ENCODE peak calls at places on chromosomes 3 and 15, in ten cellular contexts. R, A, T, X, E, M, V, L, O and S are unnamed samples.

GRCh38 chr3:194683431-194683830 is 2.3 kb upstream of the FAM43A start:
- DNase-seq in V (no peak), A (no peak), M (no peak), R (no peak), O (no peak), E (no peak), X (no peak), T (no peak), L (no peak), S (no peak)

GRCh38 chr3:65483475-65483874 is 555.2 kb downstream of the MAGI1 start:
- DNase-seq in O (no peak), T (no peak), A (no peak), L (peak; percentile 70), V (peak; percentile 67), M (no peak), X (no peak), E (peak; percentile 6), R (peak; percentile 67), S (no peak)

GRCh38 chr15:72278737-72279136 is 6.4 kb upstream of the PARP6 start:
- DNase-seq in R (no peak), T (no peak), M (no peak), O (no peak), X (no peak), A (no peak), L (no peak), V (no peak), E (no peak), S (no peak)

GRCh38 chr3:126111566-126112475 is 27.9 kb upstream of the SLC41A3 start:
- DNase-seq in O (no peak), L (no peak), M (no peak), R (peak; percentile 1), A (no peak), T (no peak), X (no peak), E (no peak), V (no peak), S (no peak)

GRCh38 chr3:86702381-86702958 is 288.5 kb downstream of the VGLL3 start:
- DNase-seq in T (no peak), R (no peak), M (no peak), X (no peak), V (no peak), E (no peak), L (peak; percentile 0), A (no peak), O (no peak), S (no peak)

GRCh38 chr3:53078656-53079055 is 32.8 kb upstream of the SFMBT1 start:
- DNase-seq in O (no peak), V (no peak), R (no peak), L (no peak), M (no peak), A (no peak), T (no peak), X (no peak), E (no peak), S (no peak)

GRCh38 chr3:148333091-148333490 is 364.6 kb upstream of the AGTR1 start:
- DNase-seq in X (no peak), R (no peak), L (no peak), O (no peak), V (no peak), E (no peak), T (no peak), A (no peak), M (no peak), S (no peak)

GRCh38 chr15:66830358-66830757 is 128.3 kb downstream of the SMAD6 start:
- DNase-seq in V (no peak), L (peak; percentile 72), M (no peak), R (no peak), T (no peak), X (peak; percentile 20), O (no peak), E (no peak), A (no peak), S (no peak)

GRCh38 chr3:197311591-197311990 is 13.2 kb upstream of the DLG1 start:
- DNase-seq in T (no peak), M (no peak), E (no peak), A (no peak), V (no peak), O (no peak), L (no peak), X (no peak), R (no peak), S (no peak)

GRCh38 chr3:197312431-197312830 is 14.0 kb upstream of the DLG1 start:
- DNase-seq in E (no peak), O (no peak), M (no peak), L (no peak), X (no peak), T (no peak), V (no peak), A (no peak), R (no peak), S (no peak)

GRCh38 chr3:197322149-197322548 is 23.7 kb upstream of the DLG1 start:
- DNase-seq in M (no peak), L (no peak), A (no peak), X (no peak), R (no peak), V (no peak), E (no peak), O (no peak), T (no peak), S (no peak)

GRCh38 chr3:197320582-197320981 is 22.2 kb upstream of the DLG1 start:
- DNase-seq in V (no peak), M (no peak), O (no peak), A (no peak), R (no peak), T (no peak), E (no peak), L (no peak), X (no peak), S (no peak)

GRCh38 chr3:197317250-197317963 is 19.0 kb upstream of the DLG1 start:
- DNase-seq in R (no peak), L (peak; percentile 93), T (no peak), O (no peak), A (no peak), E (peak; percentile 27), X (peak; percentile 93), V (no peak), M (no peak), S (no peak)
- TF ChIP-seq CTCF in R (no peak), L (no peak), T (no peak), O (no peak), A (no peak), E (no peak), X (no peak), V (no peak), M (no peak), S (no peak)

DNA sequence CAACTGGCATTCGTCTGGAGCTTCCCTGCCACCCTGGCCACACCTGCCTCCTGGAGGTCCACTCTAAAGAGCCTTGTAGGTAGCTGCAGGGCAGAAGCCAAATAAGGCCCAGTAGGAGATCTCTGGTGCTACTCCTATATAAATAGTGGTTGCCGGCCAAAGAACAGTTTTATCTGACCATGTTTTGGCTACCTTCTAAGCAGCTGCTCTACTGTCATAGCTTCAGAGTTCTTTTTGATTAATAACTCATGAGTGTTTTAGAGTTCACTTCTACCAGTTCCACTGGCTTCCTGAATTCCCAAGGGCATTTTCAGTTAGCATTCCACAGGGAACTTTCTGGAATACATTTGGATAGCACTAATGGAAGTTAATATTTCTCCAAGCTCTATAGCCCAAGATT is 154.6 kb downstream of the B3GALNT1 start:
- DNase-seq in M (no peak), R (no peak), L (no peak), O (no peak), E (no peak), T (no peak), V (no peak), A (no peak), X (no peak), S (no peak)
- TF ChIP-seq CTCF in M (no peak), R (no peak), L (no peak), O (no peak), E (no peak), T (no peak), V (no peak), A (no peak), X (no peak), S (no peak)

GRCh38 chr3:165210727-165211126 is 14.5 kb upstream of the SLITRK3 start:
- DNase-seq in A (no peak), L (no peak), X (no peak), M (no peak), T (no peak), V (no peak), R (no peak), E (no peak), O (no peak), S (no peak)

GRCh38 chr3:165204445-165204844 is 8.3 kb upstream of the SLITRK3 start:
- DNase-seq in V (no peak), R (no peak), O (no peak), E (no peak), A (no peak), X (no peak), T (no peak), M (no peak), L (no peak), S (no peak)

GRCh38 chr3:165202995-165203394 is 6.8 kb upstream of the SLITRK3 start:
- DNase-seq in A (no peak), M (no peak), R (no peak), T (no peak), L (no peak), O (no peak), E (no peak), V (no peak), X (no peak), S (no peak)

GRCh38 chr3:165210132-165210531 is 13.9 kb upstream of the SLITRK3 start:
- DNase-seq in O (no peak), T (no peak), E (no peak), L (no peak), X (no peak), V (no peak), M (no peak), R (no peak), A (no peak), S (no peak)

DNA sequence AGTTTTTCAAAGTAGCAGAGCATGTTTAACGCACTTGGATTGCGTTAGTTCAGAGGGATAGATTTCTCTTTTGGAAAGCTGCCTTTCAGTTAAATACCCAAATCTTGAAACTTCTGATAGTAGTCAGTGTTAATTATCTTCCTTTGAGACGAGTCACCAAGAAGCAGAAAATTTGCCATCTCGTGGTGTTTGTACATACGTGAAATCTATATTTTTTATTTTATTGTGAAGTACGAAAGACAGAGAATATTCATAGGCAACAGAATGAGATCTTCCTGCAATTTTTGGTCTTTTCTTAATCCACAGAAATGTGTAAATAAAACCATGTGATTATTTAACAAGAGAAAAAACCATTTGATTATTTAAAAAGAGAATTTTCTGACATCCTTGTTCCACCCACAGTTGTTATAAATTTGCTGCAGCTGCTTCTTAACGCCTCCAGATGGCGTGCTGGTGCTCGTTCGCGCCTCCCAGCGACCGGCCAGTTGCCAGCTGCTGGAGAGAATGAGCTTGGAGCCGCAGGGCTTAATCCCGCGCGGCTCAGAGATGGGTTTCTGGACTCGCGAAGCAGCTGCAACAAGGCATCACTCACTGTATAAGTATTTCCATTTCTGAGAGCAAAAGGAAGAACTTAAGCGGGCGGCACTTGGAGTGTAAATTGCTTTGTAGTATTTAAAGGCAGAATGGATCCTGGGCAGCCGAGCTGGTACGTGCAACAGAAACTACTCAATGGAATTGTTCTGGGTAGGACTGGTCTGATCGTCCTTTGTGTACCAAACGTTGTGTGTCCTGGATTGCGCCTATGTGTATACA is 10.5 kb upstream of the SLITRK3 start:
- DNase-seq in T (peak; percentile 73), E (peak; percentile 67), L (peak; percentile 86), V (peak; percentile 62), A (no peak), O (peak; percentile 14), X (peak; percentile 74), M (no peak), R (peak; percentile 69), S (peak; percentile 51)
- TF ChIP-seq CTCF in T (peak; percentile 80), E (peak; percentile 71), L (peak; percentile 99), V (peak; percentile 34), A (peak; percentile 91), O (peak; percentile 68), X (peak; percentile 98), M (peak; percentile 64), R (peak; percentile 21), S (peak; percentile 97)

GRCh38 chr3:110267304-110267703 is 804.3 kb upstream of the NECTIN3 start:
- DNase-seq in M (no peak), O (no peak), E (no peak), V (no peak), A (no peak), T (no peak), X (no peak), R (no peak), L (no peak), S (no peak)
- TF ChIP-seq CTCF in M (no peak), O (no peak), E (no peak), V (no peak), A (no peak), T (no peak), X (no peak), R (no peak), L (no peak), S (no peak)